ENCODE peak calls at places on chromosomes 13 and 19, in eight cellular contexts. I is uterus, O is esophagus muscularis mucosa, H is IMR-90, A is adrenal gland, Z is lower leg skin, M is heart left ventricle, W is A549. K is an unnamed sample.

GRCh38 chr19:39677931-39678889 is 22.5 kb downstream of the LGALS16 start:
- DNase-seq in A (no peak), M (no peak), I (no peak), Z (no peak), O (peak), W (no peak), H (peak), K (peak)

GRCh38 chr13:113404366-113404722 is 40.4 kb upstream of the GRTP1 start:
- DNase-seq in M (peak), Z (no peak), I (no peak), W (no peak), A (no peak), O (no peak), H (no peak), K (no peak)

GRCh38 chr13:49517461-49517860 is 21.7 kb downstream of the PHF11 start:
- DNase-seq in O (no peak), M (no peak), H (no peak), A (no peak), I (no peak), W (no peak), Z (no peak), K (no peak)

GRCh38 chr19:12974301-12975220 is 5.2 kb downstream of the DAND5 start:
- DNase-seq in O (no peak), M (no peak), W (no peak), I (no peak), Z (no peak), H (no peak), A (no peak), K (no peak)

GRCh38 chr13:44734204-44734707 is 158.1 kb upstream of the TSC22D1 start:
- DNase-seq in M (peak), O (no peak), I (no peak), Z (peak), W (no peak), A (peak), H (peak), K (peak)

GRCh38 chr19:56765107-56765506 is 75.4 kb downstream of the PEG3 start:
- DNase-seq in A (peak), I (peak), W (no peak), M (peak), Z (no peak), O (no peak), H (no peak), K (peak)

GRCh38 chr19:6414033-6414643 is 10.5 kb downstream of the KHSRP start:
- DNase-seq in Z (no peak), M (no peak), W (no peak), H (no peak), A (no peak), I (no peak), O (no peak), K (no peak)

GRCh38 chr13:112971288-112971643 is 2.3 kb downstream of the MCF2L start:
- DNase-seq in O (no peak), I (no peak), H (no peak), M (no peak), A (no peak), Z (no peak), W (no peak), K (no peak)

GRCh38 chr13:78430166-78430791 is 173.1 kb downstream of the POU4F1 start:
- DNase-seq in Z (no peak), M (no peak), O (no peak), W (no peak), H (no peak), A (no peak), I (no peak), K (no peak)

GRCh38 chr13:61685683-61686013 is 270.0 kb upstream of the PCDH20 start:
- DNase-seq in A (no peak), Z (no peak), W (no peak), M (no peak), I (no peak), O (no peak), H (no peak), K (no peak)
- TF ChIP-seq CTCF in A (peak), Z (no peak), W (no peak), M (no peak), I (no peak), O (no peak), H (no peak), K (no peak)

GRCh38 chr19:4636151-4636717 is 3.1 kb upstream of the TNFAIP8L1 start:
- DNase-seq in A (no peak), H (peak), I (no peak), O (no peak), M (peak), W (peak), Z (peak), K (peak)
- TF ChIP-seq POLR2A in A (no peak), H (no peak), I (no peak), O (no peak), M (no peak), W (no peak), Z (no peak), K (no peak)

GRCh38 chr19:47691782-47692181 is 21.4 kb upstream of the EHD2 start:
- DNase-seq in A (no peak), W (no peak), M (no peak), I (no peak), H (no peak), O (no peak), Z (no peak), K (no peak)

GRCh38 chr19:47694466-47695273 is 18.6 kb upstream of the EHD2 start:
- DNase-seq in A (no peak), W (no peak), O (no peak), Z (no peak), M (no peak), H (no peak), I (no peak), K (no peak)

GRCh38 chr19:47693903-47694302 is 19.3 kb upstream of the EHD2 start:
- DNase-seq in I (no peak), A (no peak), M (no peak), Z (no peak), H (no peak), O (no peak), W (no peak), K (no peak)

GRCh38 chr19:47695533-47696262 is 17.5 kb upstream of the EHD2 start:
- DNase-seq in H (no peak), Z (no peak), A (no peak), W (no peak), O (no peak), M (no peak), I (no peak), K (no peak)

DNA sequence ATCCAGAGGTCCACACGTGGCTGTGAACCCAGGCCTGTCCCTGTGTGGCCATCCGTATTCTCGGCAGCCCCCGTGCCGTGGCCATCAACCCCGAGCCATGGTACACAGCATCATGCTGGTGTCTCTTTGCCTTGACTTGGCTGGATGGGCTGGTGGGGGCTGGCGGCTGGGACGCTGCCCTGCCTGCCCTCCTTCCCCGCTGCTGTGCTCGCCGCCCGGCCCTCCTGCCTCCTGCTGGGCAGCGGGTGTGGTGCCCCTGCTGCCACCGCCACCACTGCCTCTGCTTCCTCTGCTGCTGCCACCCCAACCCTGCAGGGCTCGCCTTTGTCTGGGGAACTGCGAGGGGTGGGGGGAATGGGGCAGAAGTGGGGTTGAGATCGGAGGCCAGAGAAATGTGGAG is 19.7 kb upstream of the EHD2 start:
- DNase-seq in A (no peak), I (no peak), O (no peak), Z (no peak), W (no peak), H (no peak), M (no peak), K (no peak)
- TF ChIP-seq CTCF in A (no peak), I (no peak), O (no peak), Z (no peak), W (no peak), H (no peak), M (no peak), K (no peak)

GRCh38 chr19:3981736-3982681 is 3.3 kb downstream of the EEF2 start:
- DNase-seq in O (no peak), H (no peak), M (no peak), Z (no peak), A (no peak), I (no peak), W (no peak), K (no peak)
- TF ChIP-seq POLR2A in O (no peak), H (no peak), M (no peak), Z (no peak), A (no peak), I (no peak), W (no peak), K (no peak)

GRCh38 chr13:100634686-100635085 is 39.9 kb downstream of the TMTC4 start:
- DNase-seq in I (no peak), M (no peak), W (no peak), Z (no peak), A (no peak), O (no peak), H (no peak), K (no peak)
- TF ChIP-seq CTCF in I (no peak), M (no peak), W (no peak), Z (no peak), A (no peak), O (no peak), H (no peak), K (no peak)

GRCh38 chr19:47094557-47095517 is 18.7 kb downstream of the ZC3H4 start:
- DNase-seq in H (no peak), M (no peak), O (no peak), Z (no peak), W (no peak), I (no peak), A (no peak), K (no peak)

GRCh38 chr19:47097396-47098217 is 16.0 kb downstream of the ZC3H4 start:
- DNase-seq in M (peak), I (no peak), O (no peak), Z (peak), A (no peak), H (no peak), W (no peak), K (no peak)

GRCh38 chr19:47096721-47097120 is 16.9 kb downstream of the ZC3H4 start:
- DNase-seq in A (no peak), M (peak), W (no peak), Z (no peak), H (no peak), O (no peak), I (no peak), K (peak)

GRCh38 chr19:47093841-47094240 is 19.7 kb downstream of the ZC3H4 start:
- DNase-seq in I (no peak), A (no peak), M (no peak), W (no peak), H (no peak), O (no peak), Z (no peak), K (no peak)

DNA sequence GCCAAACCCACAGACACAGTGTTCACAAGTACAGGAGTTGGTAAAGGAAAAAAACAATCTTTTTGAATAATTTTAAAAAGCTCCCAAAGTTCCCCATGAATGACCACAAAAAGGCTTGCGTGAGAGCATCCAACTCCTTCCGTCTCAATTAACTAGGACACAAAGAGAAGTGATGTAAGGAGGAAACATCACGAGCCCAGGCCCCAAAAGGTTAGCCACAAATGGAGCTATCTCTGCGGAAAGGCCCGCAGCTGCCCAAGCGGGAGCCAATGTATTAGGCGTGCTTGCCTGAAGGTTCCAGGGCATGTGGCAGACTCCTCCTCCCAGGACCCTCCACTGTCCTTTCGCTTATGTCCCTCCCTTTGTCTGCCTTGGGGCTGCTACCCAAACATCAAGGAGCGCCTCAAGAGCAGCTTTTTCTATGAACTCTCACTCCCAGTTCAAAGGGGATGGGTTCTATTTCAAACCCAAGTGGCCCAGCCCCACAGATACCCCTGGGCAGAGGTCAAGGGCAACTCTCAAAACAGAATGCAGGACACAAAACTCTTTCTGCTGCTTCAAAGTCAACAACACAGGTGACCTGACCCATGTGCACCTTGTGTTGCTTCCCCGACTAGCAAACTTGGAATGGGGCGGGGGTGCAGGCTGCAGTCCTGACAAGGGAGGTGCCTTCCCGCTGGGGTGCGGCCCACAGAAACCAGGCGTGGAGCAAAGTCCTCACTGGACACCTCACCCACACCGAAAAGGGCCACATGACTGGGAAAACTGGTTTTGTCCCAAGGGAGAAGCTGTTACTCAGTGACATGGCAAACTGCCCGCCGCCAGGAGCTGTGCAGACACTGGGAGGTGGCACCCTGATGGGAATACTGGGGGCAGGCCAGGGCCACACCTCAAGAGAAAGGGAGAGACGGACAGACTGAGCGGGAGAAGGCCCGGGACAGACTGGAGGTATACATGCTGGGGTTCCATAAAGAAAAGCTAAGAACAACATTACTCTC is 17.6 kb downstream of the ZC3H4 start:
- DNase-seq in I (no peak), M (peak), Z (peak), W (peak), H (no peak), O (no peak), A (no peak), K (peak)
- TF ChIP-seq POLR2A in I (no peak), M (no peak), Z (no peak), W (no peak), H (no peak), O (no peak), A (no peak), K (peak)

GRCh38 chr19:45113628-45114027 is 20.6 kb downstream of the PPP1R37 start:
- DNase-seq in H (no peak), W (no peak), A (no peak), O (no peak), I (no peak), Z (no peak), M (no peak), K (peak)

GRCh38 chr19:45115809-45116615 is 23.0 kb downstream of the PPP1R37 start:
- DNase-seq in W (no peak), M (no peak), H (no peak), Z (no peak), O (no peak), A (no peak), I (no peak), K (no peak)

GRCh38 chr19:45110811-45111210 is 17.8 kb downstream of the PPP1R37 start:
- DNase-seq in A (no peak), O (no peak), Z (no peak), M (no peak), I (no peak), W (no peak), H (no peak), K (no peak)

GRCh38 chr19:45114116-45114515 is 21.1 kb downstream of the PPP1R37 start:
- DNase-seq in A (no peak), H (no peak), M (no peak), Z (no peak), W (no peak), O (no peak), I (no peak), K (no peak)

DNA sequence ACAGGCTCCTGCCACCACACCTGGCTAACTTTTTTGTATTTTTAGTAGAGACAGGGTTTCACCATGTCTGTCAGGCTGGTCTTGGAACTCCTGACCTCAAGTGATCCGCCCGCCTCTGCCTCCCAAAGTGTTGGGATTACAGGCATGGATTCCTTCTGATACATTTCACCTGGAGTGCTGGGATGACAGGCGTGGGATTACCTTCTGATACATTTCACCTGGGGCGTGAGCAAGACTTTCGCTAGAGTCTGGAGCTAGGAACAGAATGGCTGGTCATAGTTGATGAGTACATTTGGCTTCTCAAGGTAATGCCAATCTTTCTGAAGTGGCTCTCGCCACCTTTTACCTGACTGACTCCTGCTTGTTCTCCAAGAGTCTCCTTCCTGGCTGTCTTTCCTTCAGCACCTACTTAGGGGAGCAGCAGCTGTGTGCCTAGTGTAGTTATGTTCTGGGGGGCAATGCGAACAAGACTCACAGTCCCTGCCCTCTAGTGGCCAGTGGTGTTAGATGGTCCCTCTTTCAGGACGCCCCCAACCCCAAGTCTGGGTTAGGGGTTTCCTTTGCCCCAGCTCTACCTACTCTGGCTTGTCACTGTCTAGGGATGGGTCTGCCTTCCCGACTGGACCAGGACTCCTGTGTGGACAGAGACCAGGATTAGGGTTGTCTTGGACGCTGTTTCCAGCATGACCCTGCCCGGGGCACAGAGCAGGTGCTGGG is 19.3 kb downstream of the PPP1R37 start:
- DNase-seq in M (no peak), I (no peak), Z (no peak), W (no peak), H (no peak), A (no peak), O (no peak), K (no peak)
- TF ChIP-seq CTCF in M (no peak), I (no peak), Z (no peak), W (peak), H (no peak), A (no peak), O (no peak), K (no peak)

GRCh38 chr13:51771418-51772104 is 32.4 kb downstream of the DHRS12 start:
- DNase-seq in I (no peak), M (no peak), Z (no peak), W (no peak), H (no peak), O (no peak), A (no peak), K (no peak)
- TF ChIP-seq POLR2A in I (no peak), M (no peak), Z (no peak), W (no peak), H (no peak), O (no peak), A (no peak), K (no peak)

DNA sequence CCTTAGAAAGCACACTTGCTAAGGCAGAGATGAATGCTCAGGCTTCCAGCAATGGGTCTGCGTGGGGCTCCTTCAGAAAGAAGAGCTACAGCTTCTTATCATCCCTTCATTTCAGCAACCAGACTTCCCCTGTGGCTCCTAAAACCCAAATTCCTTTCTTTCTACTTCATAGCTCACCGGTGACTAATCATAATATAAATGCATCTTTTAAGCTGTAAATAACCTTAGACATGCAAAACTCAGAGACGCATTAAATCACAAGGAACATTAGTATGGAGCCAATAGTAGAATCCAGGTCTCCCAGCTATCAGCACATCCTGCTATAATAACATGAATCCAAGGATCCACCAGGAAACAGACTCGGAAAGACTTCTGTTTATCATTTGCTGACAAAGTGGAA is 375.6 kb downstream of the COG6 start:
- DNase-seq in Z (no peak), M (no peak), I (no peak), O (no peak), H (peak), A (no peak), W (no peak), K (no peak)
- TF ChIP-seq CTCF in Z (no peak), M (no peak), I (no peak), O (no peak), H (no peak), A (no peak), W (no peak), K (no peak)

GRCh38 chr19:53540091-53540490 is 2.1 kb downstream of the ZNF331 start:
- DNase-seq in O (no peak), I (no peak), Z (no peak), W (no peak), M (no peak), H (no peak), A (no peak), K (no peak)
- TF ChIP-seq POLR2A in O (no peak), I (no peak), Z (no peak), W (no peak), M (no peak), H (peak), A (no peak), K (no peak)